ENCODE peak calls at places on chromosome 12, in nine cellular contexts. D is activated CD8-positive, alpha-beta memory T cell treated with anti-CD3 and anti-CD28 coated beads for 48 hours; H is RPMI8226; E is GM04503; F is GM03348; A is stimulated activated CD4-positive, alpha-beta T cell treated with anti-CD3 and anti-CD28 coated beads, Interleukin-1b, Interleukin-23, amount 100 ng/mL, for 1 hour; C is stimulated activated naive CD8-positive, alpha-beta T cell treated with anti-CD3 and anti-CD28 coated beads, Interleukin-15, Interleukin-2, amounts not matched to agents 100 U/mL and 50 U/mL, for 24 hours; Y is NCI-H1105 treated with DMSO at 0.1 percent for 48 hours; V is dermis microvascular lymphatic vessel endothelial cell. Q is an unnamed sample.

GRCh38 chr12:109182041-109182839 is 65.9 kb downstream of the ACACB start:
- DNase-seq in D (no peak), Y (no peak), F (no peak), E (no peak), A (no peak), V (no peak), C (no peak), H (no peak), Q (no peak)

GRCh38 chr12:116726749-116727148 is 11.1 kb downstream of the SPRING1 start:
- DNase-seq in F (no peak), Y (no peak), E (no peak), D (no peak), A (no peak), C (no peak), H (no peak), V (peak), Q (no peak)

GRCh38 chr12:96989916-96990315 is 82.9 kb downstream of the NEDD1 start:
- DNase-seq in E (no peak), Y (peak), A (no peak), D (no peak), H (peak), V (peak), F (no peak), C (no peak), Q (no peak)

GRCh38 chr12:48109424-48109823 is 3.5 kb upstream of the SENP1 start:
- DNase-seq in V (no peak), E (no peak), Y (no peak), A (no peak), H (no peak), C (no peak), D (no peak), F (no peak), Q (no peak)

GRCh38 chr12:102201662-102202061 is 4.0 kb upstream of the PMCH start:
- DNase-seq in H (no peak), D (no peak), F (no peak), Y (no peak), E (no peak), C (no peak), A (no peak), V (no peak), Q (no peak)

GRCh38 chr12:22740656-22741350 is 115.8 kb downstream of the ETNK1 start:
- DNase-seq in E (no peak), F (no peak), Y (no peak), A (no peak), V (no peak), C (no peak), H (no peak), D (no peak), Q (no peak)

GRCh38 chr12:1749019-1749418 is 58.1 kb downstream of the ADIPOR2 start:
- DNase-seq in E (no peak), F (no peak), A (no peak), D (no peak), Y (no peak), V (no peak), H (no peak), C (no peak), Q (no peak)

GRCh38 chr12:115224031-115224430 is 540.1 kb upstream of the TBX3 start:
- DNase-seq in E (no peak), A (no peak), C (no peak), H (no peak), D (no peak), F (peak), Y (no peak), V (no peak), Q (no peak)

GRCh38 chr12:2113501-2113912 is 60.7 kb downstream of the CACNA1C start:
- DNase-seq in A (no peak), F (no peak), H (no peak), V (no peak), Y (no peak), E (no peak), D (no peak), C (no peak), Q (no peak)

GRCh38 chr12:132560831-132561783 is 49.3 kb downstream of the LRCOL1 start:
- DNase-seq in C (peak), V (peak), Y (peak), F (peak), A (peak), D (peak), E (no peak), H (peak), Q (no peak)

GRCh38 chr12:49744363-49744885 is 3.1 kb downstream of the TMBIM6 start:
- DNase-seq in V (no peak), D (no peak), C (no peak), F (no peak), A (no peak), E (no peak), H (no peak), Y (no peak), Q (no peak)